ENCODE peak calls at places on chromosome 2, in seven cellular contexts. One of them, this sample, is unnamed.

GRCh38 chr2:161228511-161229240 is 68.4 kb downstream of the TANK start:
- DNase-seq in omental fat pad: no peak
- DNase-seq in retina: no peak
- DNase-seq in fibroblast of lung: no peak
- DNase-seq in MM.1S: no peak
- DNase-seq in cardiac muscle cell: no peak
- DNase-seq in activated naive CD4-positive, alpha-beta T cell: no peak
- DNase-seq in this sample: no peak

GRCh38 chr2:113818382-113818951 is 62.0 kb upstream of the SLC35F5 start:
- DNase-seq in retina: peak; percentile 32
- DNase-seq in omental fat pad: peak; percentile 32
- DNase-seq in fibroblast of lung: peak; percentile 96
- DNase-seq in activated naive CD4-positive, alpha-beta T cell: no peak
- DNase-seq in MM.1S: no peak
- DNase-seq in cardiac muscle cell: peak; percentile 69
- DNase-seq in this sample: peak; percentile 99

GRCh38 chr2:176418768-176419167 is 149.5 kb downstream of the MTX2 start:
- DNase-seq in omental fat pad: no peak
- DNase-seq in activated naive CD4-positive, alpha-beta T cell: no peak
- DNase-seq in MM.1S: no peak
- DNase-seq in cardiac muscle cell: no peak
- DNase-seq in fibroblast of lung: no peak
- DNase-seq in retina: no peak
- DNase-seq in this sample: no peak

GRCh38 chr2:208074610-208075356 is 49.5 kb upstream of the PLEKHM3 start:
- DNase-seq in activated naive CD4-positive, alpha-beta T cell: no peak
- DNase-seq in MM.1S: no peak
- DNase-seq in fibroblast of lung: no peak
- DNase-seq in omental fat pad: no peak
- DNase-seq in retina: no peak
- DNase-seq in cardiac muscle cell: no peak
- DNase-seq in this sample: no peak

GRCh38 chr2:10343658-10344057 is 41.0 kb downstream of the HPCAL1 start:
- DNase-seq in activated naive CD4-positive, alpha-beta T cell: no peak
- DNase-seq in MM.1S: no peak
- DNase-seq in cardiac muscle cell: no peak
- DNase-seq in retina: no peak
- DNase-seq in fibroblast of lung: no peak
- DNase-seq in omental fat pad: no peak
- DNase-seq in this sample: no peak

GRCh38 chr2:221104391-221104811 is 467.7 kb downstream of the EPHA4 start:
- DNase-seq in cardiac muscle cell: peak; percentile 82
- DNase-seq in omental fat pad: peak; percentile 26
- DNase-seq in MM.1S: no peak
- DNase-seq in activated naive CD4-positive, alpha-beta T cell: no peak
- DNase-seq in retina: peak; percentile 41
- DNase-seq in fibroblast of lung: peak; percentile 62
- DNase-seq in this sample: no peak

GRCh38 chr2:216849987-216850386 is 9.9 kb downstream of the TNP1 start:
- DNase-seq in cardiac muscle cell: no peak
- DNase-seq in activated naive CD4-positive, alpha-beta T cell: no peak
- DNase-seq in omental fat pad: no peak
- DNase-seq in fibroblast of lung: no peak
- DNase-seq in retina: no peak
- DNase-seq in MM.1S: no peak
- DNase-seq in this sample: no peak

GRCh38 chr2:225177098-225177497 is 134.8 kb upstream of the DOCK10 start:
- DNase-seq in omental fat pad: no peak
- DNase-seq in MM.1S: no peak
- DNase-seq in fibroblast of lung: peak; percentile 18
- DNase-seq in cardiac muscle cell: no peak
- DNase-seq in retina: no peak
- DNase-seq in activated naive CD4-positive, alpha-beta T cell: no peak
- DNase-seq in this sample: peak; percentile 27

GRCh38 chr2:217489145-217489960 is 513.4 kb downstream of the TNS1 start:
- DNase-seq in omental fat pad: no peak
- DNase-seq in cardiac muscle cell: no peak
- DNase-seq in fibroblast of lung: no peak
- DNase-seq in activated naive CD4-positive, alpha-beta T cell: no peak
- DNase-seq in MM.1S: no peak
- DNase-seq in retina: peak; percentile 65
- DNase-seq in this sample: no peak

GRCh38 chr2:107529146-107529545 is 297.5 kb upstream of the RGPD4 start:
- DNase-seq in activated naive CD4-positive, alpha-beta T cell: no peak
- DNase-seq in cardiac muscle cell: peak; percentile 31
- DNase-seq in MM.1S: no peak
- DNase-seq in retina: no peak
- DNase-seq in omental fat pad: no peak
- DNase-seq in fibroblast of lung: peak; percentile 17
- DNase-seq in this sample: no peak

GRCh38 chr2:99754215-99754614 is 264.4 kb upstream of the REV1 start:
- DNase-seq in fibroblast of lung: peak; percentile 30
- DNase-seq in retina: no peak
- DNase-seq in cardiac muscle cell: no peak
- DNase-seq in activated naive CD4-positive, alpha-beta T cell: no peak
- DNase-seq in omental fat pad: no peak
- DNase-seq in MM.1S: no peak
- DNase-seq in this sample: no peak

GRCh38 chr2:240146141-240146561 is 5.7 kb upstream of the OTOS start:
- DNase-seq in retina: no peak
- DNase-seq in fibroblast of lung: no peak
- DNase-seq in omental fat pad: no peak
- DNase-seq in activated naive CD4-positive, alpha-beta T cell: no peak
- DNase-seq in MM.1S: no peak
- DNase-seq in cardiac muscle cell: no peak
- DNase-seq in this sample: no peak

GRCh38 chr2:20125164-20125563 is 73.7 kb upstream of the LAPTM4A start:
- DNase-seq in omental fat pad: no peak
- DNase-seq in fibroblast of lung: no peak
- DNase-seq in activated naive CD4-positive, alpha-beta T cell: no peak
- DNase-seq in retina: no peak
- DNase-seq in MM.1S: no peak
- DNase-seq in cardiac muscle cell: no peak
- DNase-seq in this sample: no peak

GRCh38 chr2:121196849-121197155 is 88.2 kb downstream of the TFCP2L1 start:
- DNase-seq in activated naive CD4-positive, alpha-beta T cell: no peak
- DNase-seq in retina: no peak
- DNase-seq in MM.1S: no peak
- DNase-seq in cardiac muscle cell: no peak
- DNase-seq in fibroblast of lung: no peak
- DNase-seq in omental fat pad: no peak
- DNase-seq in this sample: no peak

GRCh38 chr2:112869258-112869842 is 32.8 kb upstream of the IL1B start:
- DNase-seq in fibroblast of lung: peak; percentile 87
- DNase-seq in omental fat pad: peak; percentile 66
- DNase-seq in activated naive CD4-positive, alpha-beta T cell: no peak
- DNase-seq in retina: no peak
- DNase-seq in cardiac muscle cell: peak; percentile 26
- DNase-seq in MM.1S: no peak
- DNase-seq in this sample: peak; percentile 19

GRCh38 chr2:37302701-37303252 is 21.9 kb downstream of the PRKD3 start:
- DNase-seq in retina: no peak
- DNase-seq in fibroblast of lung: no peak
- DNase-seq in cardiac muscle cell: no peak
- DNase-seq in MM.1S: peak; percentile 64
- DNase-seq in omental fat pad: no peak
- DNase-seq in activated naive CD4-positive, alpha-beta T cell: no peak
- DNase-seq in this sample: no peak

GRCh38 chr2:136305517-136306192 is 187.7 kb upstream of the CXCR4 start:
- DNase-seq in retina: peak; percentile 41
- DNase-seq in MM.1S: peak; percentile 50
- DNase-seq in fibroblast of lung: no peak
- DNase-seq in cardiac muscle cell: no peak
- DNase-seq in activated naive CD4-positive, alpha-beta T cell: peak; percentile 5
- DNase-seq in omental fat pad: no peak
- DNase-seq in this sample: no peak

GRCh38 chr2:222884765-222885424 is 24.1 kb downstream of the ACSL3 start:
- DNase-seq in fibroblast of lung: no peak
- DNase-seq in activated naive CD4-positive, alpha-beta T cell: no peak
- DNase-seq in MM.1S: no peak
- DNase-seq in omental fat pad: no peak
- DNase-seq in cardiac muscle cell: no peak
- DNase-seq in retina: no peak
- DNase-seq in this sample: no peak

GRCh38 chr2:154392256-154392655 is 306.2 kb upstream of the KCNJ3 start:
- DNase-seq in activated naive CD4-positive, alpha-beta T cell: no peak
- DNase-seq in omental fat pad: no peak
- DNase-seq in MM.1S: peak; percentile 86
- DNase-seq in fibroblast of lung: no peak
- DNase-seq in retina: no peak
- DNase-seq in cardiac muscle cell: no peak
- DNase-seq in this sample: no peak

GRCh38 chr2:75375646-75376582 is 176.6 kb upstream of the TACR1 start:
- DNase-seq in retina: no peak
- DNase-seq in MM.1S: no peak
- DNase-seq in cardiac muscle cell: no peak
- DNase-seq in fibroblast of lung: no peak
- DNase-seq in activated naive CD4-positive, alpha-beta T cell: no peak
- DNase-seq in omental fat pad: no peak
- DNase-seq in this sample: no peak

GRCh38 chr2:12819098-12819465 is 102.3 kb downstream of the TRIB2 start:
- DNase-seq in MM.1S: no peak
- DNase-seq in retina: no peak
- DNase-seq in cardiac muscle cell: peak; percentile 51
- DNase-seq in omental fat pad: peak; percentile 50
- DNase-seq in fibroblast of lung: peak; percentile 98
- DNase-seq in activated naive CD4-positive, alpha-beta T cell: no peak
- DNase-seq in this sample: peak; percentile 51

GRCh38 chr2:180519276-180519675 is 461.1 kb upstream of the UBE2E3 start:
- DNase-seq in MM.1S: peak; percentile 37
- DNase-seq in omental fat pad: no peak
- DNase-seq in cardiac muscle cell: no peak
- DNase-seq in fibroblast of lung: peak; percentile 40
- DNase-seq in retina: no peak
- DNase-seq in activated naive CD4-positive, alpha-beta T cell: no peak
- DNase-seq in this sample: peak; percentile 66

GRCh38 chr2:30105556-30105955 is 41.3 kb upstream of the YPEL5 start:
- DNase-seq in cardiac muscle cell: no peak
- DNase-seq in MM.1S: no peak
- DNase-seq in fibroblast of lung: no peak
- DNase-seq in retina: no peak
- DNase-seq in omental fat pad: no peak
- DNase-seq in activated naive CD4-positive, alpha-beta T cell: no peak
- DNase-seq in this sample: peak; percentile 70

GRCh38 chr2:73907840-73908452 is 15.1 kb downstream of the ACTG2 start:
- DNase-seq in retina: no peak
- DNase-seq in fibroblast of lung: peak; percentile 65
- DNase-seq in cardiac muscle cell: peak; percentile 46
- DNase-seq in MM.1S: peak; percentile 20
- DNase-seq in omental fat pad: no peak
- DNase-seq in activated naive CD4-positive, alpha-beta T cell: no peak
- DNase-seq in this sample: peak; percentile 71

GRCh38 chr2:67581751-67582150 is 184.6 kb downstream of the ETAA1 start:
- DNase-seq in retina: no peak
- DNase-seq in activated naive CD4-positive, alpha-beta T cell: no peak
- DNase-seq in MM.1S: no peak
- DNase-seq in omental fat pad: no peak
- DNase-seq in fibroblast of lung: no peak
- DNase-seq in cardiac muscle cell: no peak
- DNase-seq in this sample: peak; percentile 25

GRCh38 chr2:40219141-40219540 is 232.7 kb downstream of the SLC8A1 start:
- DNase-seq in omental fat pad: no peak
- DNase-seq in retina: no peak
- DNase-seq in MM.1S: no peak
- DNase-seq in fibroblast of lung: peak; percentile 38
- DNase-seq in activated naive CD4-positive, alpha-beta T cell: no peak
- DNase-seq in cardiac muscle cell: no peak
- DNase-seq in this sample: no peak

This sample was measured in RCC 7860.